ENCODE peak calls at places on chromosomes 5 and 9, in ten cellular contexts. V is effector memory CD4-positive, alpha-beta T cell; S is RCC 7860; H is AG09319; U is fibroblast of mammary gland; G is upper lobe of right lung; R is lung microvascular endothelial cell; W is natural killer cell; X is head of caudate nucleus; N is fibroblast of pulmonary artery. C is an unnamed sample.

GRCh38 chr5:14235872-14236271 is 92.7 kb downstream of the TRIO start:
- DNase-seq in V (no peak), S (no peak), H (no peak), U (no peak), G (no peak), R (no peak), W (no peak), X (no peak), N (no peak), C (no peak)

GRCh38 chr5:113264061-113264460 is 170.7 kb downstream of the TSSK1B start:
- DNase-seq in V (no peak), S (peak), H (no peak), U (peak), G (no peak), R (no peak), W (no peak), X (no peak), N (peak), C (no peak)

GRCh38 chr5:92518318-92518913 is 1062.6 kb downstream of the NR2F1-AS1 start:
- DNase-seq in V (no peak), S (peak), H (no peak), U (peak), G (no peak), R (peak), W (no peak), X (no peak), N (peak), C (no peak)

GRCh38 chr9:110712955-110713354 is 44.4 kb downstream of the MUSK start:
- DNase-seq in V (no peak), S (no peak), H (no peak), U (peak), G (no peak), R (no peak), W (no peak), X (no peak), N (no peak), C (no peak)

GRCh38 chr5:157541452-157542118 is 34.0 kb downstream of the ADAM19 start:
- DNase-seq in V (no peak), S (no peak), H (no peak), U (peak), G (no peak), R (no peak), W (no peak), X (no peak), N (peak), C (no peak)

GRCh38 chr5:177317959-177318377 is 6.3 kb upstream of the MXD3 start:
- DNase-seq in V (peak), S (peak), H (peak), U (peak), G (peak), R (peak), W (peak), X (peak), N (peak), C (peak)

GRCh38 chr5:147671365-147671764 is 111.2 kb downstream of the JAKMIP2 start:
- DNase-seq in V (no peak), S (no peak), H (no peak), U (no peak), G (no peak), R (no peak), W (no peak), X (no peak), N (no peak), C (no peak)

GRCh38 chr5:134070979-134071849 is 43.3 kb upstream of the TCF7 start:
- DNase-seq in V (no peak), S (no peak), H (no peak), U (no peak), G (no peak), R (no peak), W (peak), X (no peak), N (peak), C (peak)

C was measured in neural crest cell.